ENCODE peak calls at places on chromosomes 3 and 15, in ten cellular contexts. I, R, M, N, V, D, Q, C, P and O are unnamed samples.
A peak's percentile ranks its signal among the peaks of the same experiment; 100 is the strongest.

GRCh38 chr3:72082776-72083477 is 298.0 kb upstream of the PROK2 start:
- DNase-seq in I (no peak), R (no peak), M (no peak), N (no peak), V (no peak), D (no peak), Q (no peak), C (no peak), P (no peak), O (no peak)

GRCh38 chr3:33749546-33750215 is 31.6 kb upstream of the CLASP2 start:
- DNase-seq in I (no peak), R (no peak), M (peak; percentile 20), N (no peak), V (peak; percentile 22), D (peak; percentile 71), Q (no peak), C (no peak), P (no peak), O (no peak)

GRCh38 chr15:62900071-62900812 is 142.3 kb upstream of the TPM1 start:
- DNase-seq in I (no peak), R (peak; percentile 81), M (no peak), N (no peak), V (no peak), D (no peak), Q (no peak), C (no peak), P (no peak), O (no peak)

GRCh38 chr15:70323111-70323851 is 225.6 kb upstream of the TLE3 start:
- DNase-seq in I (no peak), R (peak; percentile 55), M (no peak), N (no peak), V (no peak), D (no peak), Q (no peak), C (peak; percentile 78), P (no peak), O (no peak)

GRCh38 chr15:61871926-61872522 is 188.2 kb downstream of the VPS13C start:
- DNase-seq in I (peak; percentile 7), R (no peak), M (no peak), N (no peak), V (peak; percentile 33), D (peak; percentile 20), Q (no peak), C (no peak), P (no peak), O (no peak)

GRCh38 chr15:87547470-87548181 is 708.9 kb downstream of the NTRK3 start:
- DNase-seq in I (no peak), R (no peak), M (no peak), N (no peak), V (no peak), D (no peak), Q (no peak), C (no peak), P (no peak), O (no peak)

GRCh38 chr15:37095197-37095992 is 5.0 kb downstream of the MEIS2 start:
- DNase-seq in I (no peak), R (no peak), M (no peak), N (no peak), V (no peak), D (no peak), Q (peak; percentile 55), C (no peak), P (no peak), O (no peak)

GRCh38 chr3:122794779-122795673 is at the start of gene SLC49A4:
- DNase-seq in I (peak; percentile 88), R (peak; percentile 70), M (no peak), N (peak; percentile 93), V (peak; percentile 55), D (peak; percentile 65), Q (peak; percentile 86), C (peak; percentile 69), P (peak; percentile 31), O (peak; percentile 70)

GRCh38 chr3:28860307-28860706 is 420.6 kb upstream of the RBMS3 start:
- DNase-seq in I (no peak), R (peak; percentile 31), M (no peak), N (no peak), V (no peak), D (no peak), Q (no peak), C (peak; percentile 63), P (no peak), O (no peak)

GRCh38 chr3:189629803-189630455 is 1.3 kb upstream of the TP63 start:
- DNase-seq in I (no peak), R (no peak), M (no peak), N (no peak), V (no peak), D (no peak), Q (no peak), C (no peak), P (no peak), O (no peak)

GRCh38 chr15:59791646-59792208 is 102.6 kb upstream of the BNIP2 start:
- DNase-seq in I (no peak), R (no peak), M (no peak), N (no peak), V (no peak), D (no peak), Q (no peak), C (no peak), P (no peak), O (no peak)

GRCh38 chr15:40063563-40064011 is 24.6 kb upstream of the SRP14 start:
- DNase-seq in I (no peak), R (no peak), M (no peak), N (no peak), V (peak; percentile 76), D (peak; percentile 50), Q (no peak), C (no peak), P (peak; percentile 49), O (no peak)

GRCh38 chr15:95684693-95685115 is 645.8 kb upstream of the NR2F2 start:
- DNase-seq in I (no peak), R (no peak), M (peak; percentile 48), N (no peak), V (peak; percentile 80), D (peak; percentile 93), Q (no peak), C (no peak), P (peak; percentile 78), O (no peak)

GRCh38 chr3:169552533-169552932 is 111.0 kb downstream of the MECOM start:
- DNase-seq in I (no peak), R (no peak), M (no peak), N (no peak), V (no peak), D (peak; percentile 21), Q (no peak), C (no peak), P (no peak), O (no peak)

GRCh38 chr3:30747771-30748281 is 141.4 kb downstream of the TGFBR2 start:
- DNase-seq in I (peak; percentile 36), R (no peak), M (no peak), N (peak; percentile 16), V (peak; percentile 41), D (peak; percentile 79), Q (no peak), C (no peak), P (peak; percentile 9), O (no peak)
- TF ChIP-seq CTCF in I (peak; percentile 53), R (peak; percentile 16), M (peak; percentile 76), N (peak; percentile 62), V (peak; percentile 74), D (peak; percentile 56), Q (peak; percentile 55), C (peak; percentile 34), P (peak; percentile 62), O (peak; percentile 48)

GRCh38 chr3:147356909-147357733 is 49.2 kb downstream of the ZIC4 start:
- DNase-seq in I (peak; percentile 31), R (no peak), M (no peak), N (no peak), V (no peak), D (no peak), Q (peak; percentile 71), C (no peak), P (no peak), O (peak; percentile 55)
- TF ChIP-seq CTCF in I (peak; percentile 14), R (no peak), M (peak; percentile 30), N (no peak), V (peak; percentile 24), D (no peak), Q (peak; percentile 49), C (no peak), P (no peak), O (peak; percentile 61)

GRCh38 chr3:52443268-52443610 is 1.7 kb downstream of the SEMA3G start:
- DNase-seq in I (no peak), R (no peak), M (no peak), N (no peak), V (no peak), D (no peak), Q (no peak), C (no peak), P (no peak), O (no peak)

GRCh38 chr3:52446631-52447511 is 2.0 kb upstream of the SEMA3G start:
- DNase-seq in I (peak; percentile 80), R (no peak), M (no peak), N (peak; percentile 81), V (peak; percentile 50), D (peak; percentile 42), Q (peak; percentile 79), C (peak; percentile 73), P (no peak), O (peak; percentile 86)

GRCh38 chr3:52443791-52444687 is 864 bp downstream of the SEMA3G start:
- DNase-seq in I (no peak), R (no peak), M (no peak), N (no peak), V (no peak), D (no peak), Q (no peak), C (no peak), P (no peak), O (no peak)

GRCh38 chr3:52446042-52446441 is 1.1 kb upstream of the SEMA3G start:
- DNase-seq in I (no peak), R (no peak), M (no peak), N (no peak), V (no peak), D (no peak), Q (no peak), C (no peak), P (no peak), O (no peak)

GRCh38 chr3:52444860-52445793 is at the start of gene SEMA3G:
- DNase-seq in I (peak; percentile 88), R (peak; percentile 70), M (no peak), N (peak; percentile 57), V (no peak), D (peak; percentile 34), Q (peak; percentile 77), C (no peak), P (no peak), O (peak; percentile 67)
- TF ChIP-seq CTCF in I (peak; percentile 24), R (peak; percentile 74), M (peak; percentile 51), N (peak; percentile 26), V (peak; percentile 68), D (peak; percentile 50), Q (peak; percentile 60), C (peak; percentile 44), P (peak; percentile 60), O (peak; percentile 60)

DNA sequence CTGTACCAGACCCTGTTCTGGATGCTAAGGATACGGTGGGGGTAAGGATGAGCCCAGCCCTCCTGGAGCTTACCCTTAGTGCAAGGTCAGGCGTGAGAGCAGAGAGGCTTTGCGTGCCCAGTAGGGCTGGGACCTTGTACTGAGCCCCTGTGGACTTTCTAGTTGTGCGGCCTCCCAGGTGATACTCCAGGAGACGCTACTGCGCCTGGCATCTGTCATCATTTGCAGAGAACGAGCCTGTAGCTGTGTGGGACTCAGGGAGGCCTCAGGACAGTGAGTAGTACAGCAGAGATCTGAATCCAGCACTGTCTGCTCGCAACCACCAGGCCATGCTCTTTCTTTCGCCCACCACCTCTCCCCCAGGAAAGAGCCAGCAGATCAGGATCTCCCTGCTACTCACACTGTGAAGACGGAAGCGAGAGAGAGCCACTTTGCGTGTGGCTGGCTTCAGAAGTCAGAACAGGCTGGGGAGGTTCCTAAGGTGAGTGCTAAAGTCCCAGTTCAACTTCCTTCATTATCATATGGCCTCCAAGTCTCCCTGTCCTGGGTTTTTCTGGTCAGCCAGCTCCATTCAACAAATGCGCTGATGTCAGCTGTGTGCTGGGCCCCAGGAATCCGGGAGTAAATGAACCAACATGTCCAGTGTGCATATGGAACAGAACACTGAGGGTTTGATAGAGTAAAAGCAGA is 38.2 kb upstream of the ITGA11 start:
- DNase-seq in I (no peak), R (no peak), M (no peak), N (no peak), V (no peak), D (no peak), Q (no peak), C (no peak), P (no peak), O (no peak)
- TF ChIP-seq CTCF in I (no peak), R (no peak), M (no peak), N (no peak), V (no peak), D (no peak), Q (no peak), C (no peak), P (no peak), O (no peak)